ENCODE peak calls at places on chromosomes 16 and 17, in six cellular contexts. T is fibroblast of mammary gland, J is AG04450, H is body of pancreas, U is AG10803, W is fibroblast of pulmonary artery. E is an unnamed sample.

GRCh38 chr17:73976676-73977521 is 226.6 kb upstream of the RPL38 start:
- DNase-seq in U (peak), H (no peak), W (peak), T (peak), J (no peak), E (no peak)

GRCh38 chr17:77694391-77695363 is 263.8 kb upstream of the TNRC6C start:
- DNase-seq in U (no peak), J (no peak), W (no peak), H (no peak), T (no peak), E (no peak)

GRCh38 chr17:81044764-81045589 is 10.0 kb downstream of the BAIAP2 start:
- DNase-seq in U (peak), J (no peak), T (peak), W (peak), H (peak), E (peak)

GRCh38 chr17:34589120-34589965 is 10.0 kb downstream of the TMEM132E start:
- DNase-seq in H (no peak), U (no peak), J (no peak), T (no peak), W (no peak), E (no peak)

GRCh38 chr17:42791948-42792347 is 6.6 kb downstream of the COA3 start:
- DNase-seq in H (no peak), J (no peak), U (no peak), W (no peak), T (no peak), E (no peak)

GRCh38 chr17:12180644-12181261 is 160.1 kb downstream of the MAP2K4 start:
- DNase-seq in H (peak), J (peak), T (peak), W (peak), U (peak), E (peak)

GRCh38 chr16:11147033-11147848 is 108.8 kb downstream of the SOCS1 start:
- DNase-seq in T (no peak), H (no peak), J (no peak), U (no peak), W (no peak), E (no peak)

GRCh38 chr16:54370653-54371052 is 84.1 kb upstream of the IRX3 start:
- DNase-seq in U (no peak), W (no peak), H (no peak), T (no peak), J (no peak), E (no peak)

GRCh38 chr17:49508891-49509587 is 13.9 kb downstream of the NGFR start:
- DNase-seq in W (no peak), H (no peak), T (no peak), J (no peak), U (no peak), E (no peak)

GRCh38 chr17:57577751-57578607 is 167.1 kb downstream of the CCDC182 start:
- DNase-seq in J (peak), T (peak), W (peak), U (peak), H (no peak), E (no peak)

GRCh38 chr16:23486480-23486879 is 23.8 kb downstream of the GGA2 start:
- DNase-seq in H (no peak), W (no peak), T (no peak), J (no peak), U (no peak), E (peak)

GRCh38 chr17:16406742-16407674 is 8.4 kb upstream of the TRPV2 start:
- DNase-seq in H (no peak), U (no peak), T (no peak), W (no peak), J (no peak), E (no peak)

GRCh38 chr16:9389543-9390207 is 298.2 kb downstream of the HAPSTR1 start:
- DNase-seq in J (no peak), H (no peak), U (no peak), T (no peak), W (no peak), E (no peak)

GRCh38 chr16:25143898-25144297 is 32.4 kb downstream of the LCMT1 start:
- DNase-seq in W (no peak), T (no peak), H (peak), J (no peak), U (no peak), E (peak)
- TF ChIP-seq CTCF in W (peak), T (peak), H (peak), J (peak), U (peak), E (peak)

DNA sequence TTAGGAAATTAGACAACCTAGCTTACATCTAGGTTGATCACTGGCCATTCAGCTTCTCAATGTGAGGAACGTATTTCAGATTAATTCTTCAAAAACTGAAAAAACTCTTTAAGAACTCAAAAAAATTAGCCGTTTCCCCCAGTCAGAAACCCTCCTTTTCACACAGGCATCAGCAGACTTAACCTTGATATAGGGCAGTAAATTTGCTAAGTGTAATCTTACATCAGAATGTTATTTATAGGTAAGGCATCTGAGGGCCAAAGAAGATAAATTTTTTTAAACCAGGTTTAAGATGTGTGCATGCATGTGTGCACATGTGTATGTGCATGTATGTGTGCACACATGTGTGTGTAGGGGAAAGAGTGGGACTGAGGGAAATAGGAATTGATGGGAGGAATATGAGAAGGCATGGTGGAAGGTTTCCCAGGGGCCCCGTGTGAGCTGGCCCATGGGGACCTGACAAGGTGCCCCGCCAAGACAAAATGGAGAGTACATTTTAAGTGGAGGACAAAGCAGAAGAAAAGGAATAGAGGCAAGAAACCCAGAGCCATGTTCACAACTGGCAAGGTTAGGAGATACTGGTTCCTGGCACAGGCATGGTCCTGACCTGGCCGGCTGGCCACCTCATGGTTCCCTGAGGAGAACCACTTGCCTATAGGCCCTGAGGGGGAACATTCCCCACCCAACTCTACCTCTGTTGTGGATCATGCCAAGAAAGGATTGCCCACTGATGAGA is 33.1 kb downstream of the TEX2 start:
- DNase-seq in W (no peak), H (no peak), T (no peak), U (no peak), J (no peak), E (no peak)
- H3K4me3 ChIP-seq in W (no peak), H (no peak), T (no peak), U (no peak), J (no peak), E (no peak)

GRCh38 chr17:75518201-75518600 is 1.9 kb downstream of the TSEN54 start:
- DNase-seq in W (no peak), J (no peak), H (no peak), U (no peak), T (no peak), E (no peak)

GRCh38 chr17:75516619-75517276 is 420 bp downstream of the TSEN54 start:
- DNase-seq in H (peak), T (no peak), W (no peak), J (no peak), U (peak), E (no peak)

GRCh38 chr17:75516255-75516618 is at the start of gene TSEN54:
- DNase-seq in T (peak), J (peak), W (peak), U (peak), H (peak), E (peak)

GRCh38 chr17:75515523-75516254 is at the start of gene CASKIN2:
- DNase-seq in J (peak), W (peak), U (peak), H (peak), T (peak), E (peak)

DNA sequence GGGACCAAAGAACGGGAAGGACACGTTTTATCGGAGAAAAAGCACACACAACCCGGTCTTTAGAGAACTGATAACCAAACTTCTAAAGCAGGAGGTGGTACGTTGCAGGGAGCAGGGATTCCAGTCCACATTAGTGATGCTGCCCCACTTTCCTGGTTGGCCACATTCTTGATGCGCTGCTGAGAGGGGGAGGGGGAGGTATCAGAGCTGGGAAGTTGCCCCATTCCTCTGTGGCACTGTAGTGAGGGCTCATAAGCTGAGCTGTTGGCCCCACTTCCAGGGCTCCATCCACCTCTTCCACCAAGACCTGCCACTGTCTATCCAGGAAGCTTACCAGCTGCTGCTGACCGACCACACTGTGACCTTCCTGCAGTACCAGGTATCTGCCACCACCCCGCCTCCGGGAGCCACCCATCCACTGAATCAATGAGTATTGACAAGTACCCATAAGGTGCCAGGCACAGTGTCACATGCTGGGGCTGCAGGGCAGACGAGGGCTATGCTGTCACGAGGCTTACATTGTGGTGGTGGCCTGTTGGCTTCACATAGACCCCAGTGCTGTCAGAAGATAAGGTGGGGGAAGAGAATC is 1.0 kb downstream of the TSEN54 start:
- DNase-seq in W (no peak), J (no peak), T (no peak), H (no peak), U (no peak), E (no peak)
- TF ChIP-seq CTCF in W (no peak), J (no peak), T (no peak), H (no peak), U (no peak), E (peak)

DNA sequence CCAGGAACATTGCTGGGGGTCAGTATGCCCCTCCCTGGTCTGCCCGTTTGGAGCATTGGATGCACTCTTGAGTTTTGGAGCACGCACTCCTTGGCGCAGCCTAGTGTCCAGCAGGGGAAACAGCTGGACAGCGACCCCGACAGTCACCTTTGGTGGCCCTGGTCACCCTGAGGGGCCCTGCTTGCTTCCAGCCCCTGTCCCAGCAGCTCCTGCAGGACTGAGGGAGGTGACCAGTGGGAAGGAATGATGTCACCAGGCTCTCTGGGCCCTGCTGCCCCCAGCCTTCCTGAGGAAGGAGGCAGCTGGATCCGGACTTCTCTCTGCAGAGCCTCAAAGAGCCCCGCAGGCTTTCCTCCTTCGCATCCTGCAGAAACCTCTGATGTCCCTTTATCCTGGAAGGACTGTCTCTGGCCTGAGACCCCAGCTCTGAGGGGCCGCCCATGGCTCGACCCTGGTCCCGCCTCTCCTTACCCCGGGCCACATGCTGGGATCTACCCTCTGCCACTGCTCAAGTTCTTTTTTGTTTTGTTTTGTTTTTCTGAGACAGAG is 11.8 kb downstream of the ZSCAN10 start:
- DNase-seq in J (no peak), H (no peak), T (no peak), W (peak), U (no peak), E (no peak)
- H3K4me3 ChIP-seq in J (no peak), H (no peak), T (no peak), W (no peak), U (no peak), E (no peak)

DNA sequence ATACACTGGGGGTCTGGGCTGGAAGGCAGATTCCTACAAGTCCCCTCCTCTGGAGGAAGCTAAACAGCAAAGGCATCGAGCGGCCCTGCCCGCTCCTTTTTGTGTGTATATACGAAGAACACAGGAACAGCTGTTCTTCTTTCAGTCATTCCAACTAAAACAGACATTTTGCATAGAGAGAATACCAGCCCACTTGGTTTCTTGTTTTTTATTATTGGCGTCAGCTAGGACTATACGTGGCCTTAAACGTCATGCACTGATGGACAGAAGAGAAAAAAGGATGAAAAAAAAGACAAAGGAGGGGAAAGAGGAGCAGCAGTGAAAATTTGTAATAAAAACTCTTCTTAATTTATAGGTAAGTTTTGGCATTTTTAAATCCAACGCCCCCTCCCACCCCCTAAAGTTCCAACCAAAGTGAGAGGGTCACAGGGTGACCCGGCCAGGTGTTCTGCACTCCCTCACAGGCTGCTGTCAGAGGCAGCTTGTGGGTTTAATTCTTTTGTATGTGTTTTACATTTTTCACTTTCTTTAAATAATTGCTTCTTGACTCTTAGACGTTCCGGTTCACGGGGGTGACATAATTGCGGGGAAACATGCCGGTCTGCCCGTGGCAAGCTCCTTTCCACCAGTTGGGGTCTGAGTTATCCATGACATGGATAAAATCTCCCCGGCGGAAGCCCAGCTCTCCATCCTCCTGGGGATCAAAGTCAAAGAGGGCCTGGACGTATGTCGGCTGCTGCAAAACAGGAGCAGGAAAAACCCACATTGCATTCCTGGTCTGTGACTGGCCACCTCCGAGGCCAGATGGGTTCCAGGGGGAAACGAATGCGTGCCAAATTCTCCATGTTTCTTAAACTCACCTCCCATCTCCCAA is 30.8 kb upstream of the SLC25A19 start:
- DNase-seq in W (peak), U (peak), H (no peak), T (peak), J (peak), E (no peak)
- TF ChIP-seq CTCF in W (no peak), U (no peak), H (no peak), T (no peak), J (no peak), E (no peak)

GRCh38 chr16:31147574-31147973 is 2.3 kb downstream of the PRSS36 start:
- DNase-seq in U (no peak), W (no peak), H (no peak), T (no peak), J (no peak), E (no peak)

GRCh38 chr16:31149894-31150890 is at the start of gene PRSS36:
- DNase-seq in J (no peak), U (no peak), W (no peak), T (no peak), H (no peak), E (no peak)

GRCh38 chr16:31148896-31149295 is 970 bp downstream of the PRSS36 start:
- DNase-seq in W (no peak), U (no peak), H (no peak), J (no peak), T (no peak), E (no peak)

GRCh38 chr16:31149332-31149731 is 534 bp downstream of the PRSS36 start:
- DNase-seq in W (no peak), J (no peak), T (no peak), H (no peak), U (no peak), E (no peak)

DNA sequence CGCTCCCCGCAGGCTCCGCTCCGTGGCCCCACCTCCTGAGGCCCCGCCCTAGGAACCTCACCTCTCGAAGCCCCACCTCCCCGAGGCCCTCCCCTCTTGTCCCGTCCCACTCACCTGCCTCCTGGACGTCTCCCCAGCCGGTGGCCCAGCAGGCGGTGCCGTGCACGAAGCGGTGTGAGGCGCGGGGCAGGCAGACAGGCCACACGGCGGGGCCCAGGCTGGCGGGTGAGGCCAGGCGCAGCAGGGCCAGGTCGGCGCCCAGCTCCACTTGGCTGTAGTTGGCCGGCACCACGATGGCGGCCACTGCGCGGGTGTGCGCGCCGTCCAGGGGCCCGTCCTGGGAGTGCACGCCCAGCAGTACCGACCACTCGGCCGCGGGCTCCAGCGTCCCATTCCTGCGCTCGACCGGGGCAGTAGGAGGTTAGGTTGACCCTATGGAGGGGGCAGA is 1.6 kb downstream of the PRSS36 start:
- DNase-seq in T (no peak), U (no peak), H (peak), W (no peak), J (no peak), E (no peak)
- H3K4me3 ChIP-seq in T (no peak), U (no peak), H (no peak), W (no peak), J (no peak), E (no peak)

GRCh38 chr16:17431904-17432625 is 38.7 kb downstream of the XYLT1 start:
- DNase-seq in U (peak), H (no peak), W (no peak), J (no peak), T (no peak), E (no peak)
- TF ChIP-seq CTCF in U (peak), H (no peak), W (no peak), J (peak), T (peak), E (no peak)

DNA sequence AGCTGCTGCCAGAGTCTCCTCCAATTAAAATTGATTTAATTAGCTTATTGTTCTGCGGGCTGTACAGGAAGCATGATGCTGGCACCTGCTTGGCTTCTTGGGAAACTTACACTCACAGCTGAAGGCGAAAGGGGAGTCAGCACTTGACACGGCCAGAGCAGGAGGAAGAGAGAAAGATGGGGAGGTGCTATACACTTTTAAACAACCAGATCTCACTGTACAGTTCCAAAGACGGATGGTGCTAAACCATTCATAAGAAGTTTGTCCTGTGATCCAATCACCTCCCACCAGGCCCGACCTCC is 1.4 kb upstream of the PRDM7 start:
- DNase-seq in U (no peak), T (no peak), H (no peak), J (no peak), W (no peak), E (no peak)
- H3K4me3 ChIP-seq in U (no peak), T (no peak), H (no peak), J (no peak), W (no peak), E (no peak)